ENCODE peak calls at places on chromosomes 13 and 19, in four cellular contexts. One of them, this sample, is unnamed.

GRCh38 chr13:95573226-95573625 is 20.7 kb downstream of the CLDN10 start:
- DNase-seq in mesenchymal stem cell: no peak
- DNase-seq in T-helper 1 cell: no peak
- DNase-seq in NCI-H1092: no peak
- DNase-seq in this sample: no peak

GRCh38 chr13:110004814-110005213 is 218.4 kb upstream of the IRS2 start:
- DNase-seq in mesenchymal stem cell: no peak
- DNase-seq in T-helper 1 cell: no peak
- DNase-seq in NCI-H1092: no peak
- DNase-seq in this sample: no peak

GRCh38 chr19:34962281-34962944 is 1.6 kb downstream of the ZNF792 start:
- DNase-seq in mesenchymal stem cell: peak; percentile 30
- DNase-seq in T-helper 1 cell: no peak
- DNase-seq in NCI-H1092: no peak
- DNase-seq in this sample: no peak

GRCh38 chr13:50989476-50989875 is 79.9 kb downstream of the RNASEH2B start:
- DNase-seq in mesenchymal stem cell: peak; percentile 50
- DNase-seq in T-helper 1 cell: no peak
- DNase-seq in NCI-H1092: no peak
- DNase-seq in this sample: no peak

GRCh38 chr19:49361438-49362047 is 673 bp downstream of the TEAD2 start:
- DNase-seq in mesenchymal stem cell: peak; percentile 93
- DNase-seq in T-helper 1 cell: no peak
- DNase-seq in NCI-H1092: no peak
- DNase-seq in this sample: peak; percentile 42

GRCh38 chr19:3034194-3034844 is 5.2 kb upstream of the TLE2 start:
- DNase-seq in mesenchymal stem cell: peak; percentile 71
- DNase-seq in T-helper 1 cell: no peak
- DNase-seq in NCI-H1092: no peak
- DNase-seq in this sample: no peak

GRCh38 chr13:98761979-98762616 is 9.6 kb upstream of the SLC15A1 start:
- DNase-seq in mesenchymal stem cell: no peak
- DNase-seq in T-helper 1 cell: no peak
- DNase-seq in NCI-H1092: no peak
- DNase-seq in this sample: no peak

GRCh38 chr13:111116830-111117229 is 1.7 kb downstream of the ARHGEF7 start:
- DNase-seq in mesenchymal stem cell: no peak
- DNase-seq in T-helper 1 cell: no peak
- DNase-seq in NCI-H1092: no peak
- DNase-seq in this sample: no peak

GRCh38 chr13:21005193-21005592 is 56.2 kb downstream of the LATS2 start:
- DNase-seq in mesenchymal stem cell: no peak
- DNase-seq in T-helper 1 cell: no peak
- DNase-seq in NCI-H1092: no peak
- DNase-seq in this sample: no peak

This sample was measured in amniotic stem cell.